ENCODE peak calls at places on chromosome 12, in nine cellular contexts. S is esophagus squamous epithelium, Q is uterus, V is A549, G is heart left ventricle, H is body of pancreas, U is sigmoid colon, W is Peyer's patch, A is right lobe of liver. R is an unnamed sample. For H3K4me1 and H3K9me3, the result is how much of the 10 kb centered on the place peaks cover.

GRCh38 chr12:58148976-58149375 is 207.6 kb downstream of the ATP23 start:
- DNase-seq in U (no peak), Q (no peak), H (no peak), S (no peak), A (no peak), V (no peak), G (no peak), W (no peak), R (no peak)

GRCh38 chr12:32666510-32666909 is 12.6 kb upstream of the DNM1L start:
- DNase-seq in G (no peak), S (no peak), U (no peak), H (no peak), A (no peak), V (no peak), Q (no peak), W (no peak), R (no peak)

GRCh38 chr12:77229640-77230442 is 164.5 kb upstream of the E2F7 start:
- DNase-seq in S (no peak), G (no peak), V (no peak), Q (no peak), W (no peak), H (no peak), U (no peak), A (no peak), R (no peak)

GRCh38 chr12:87120440-87120839 is 864.2 kb upstream of the MGAT4C start:
- DNase-seq in W (no peak), V (peak), Q (no peak), G (no peak), U (no peak), H (no peak), S (no peak), A (no peak), R (no peak)

GRCh38 chr12:69898236-69898635 is 73.2 kb downstream of the MYRFL start:
- DNase-seq in W (no peak), V (no peak), U (no peak), G (no peak), A (no peak), H (no peak), S (no peak), Q (no peak), R (no peak)

GRCh38 chr12:88944403-88944802 is 364.1 kb upstream of the KITLG start:
- DNase-seq in Q (no peak), V (peak), S (no peak), U (no peak), W (no peak), A (no peak), H (no peak), G (no peak), R (no peak)

GRCh38 chr12:33650832-33651231 is 211.2 kb upstream of the SYT10 start:
- DNase-seq in W (no peak), Q (no peak), G (no peak), U (no peak), H (no peak), S (no peak), A (no peak), V (no peak), R (no peak)

GRCh38 chr12:111488271-111488670 is 82.5 kb downstream of the SH2B3 start:
- DNase-seq in H (no peak), V (no peak), W (no peak), U (no peak), A (no peak), S (no peak), Q (peak), G (no peak), R (no peak)

GRCh38 chr12:13950502-13950901 is 30.9 kb downstream of the GRIN2B start:
- DNase-seq in S (no peak), H (no peak), V (peak), Q (no peak), A (no peak), U (no peak), G (no peak), W (no peak), R (no peak)

GRCh38 chr12:106128526-106129430 is 10.0 kb downstream of the NUAK1 start:
- DNase-seq in V (no peak), A (no peak), Q (no peak), S (no peak), W (no peak), H (no peak), U (no peak), G (no peak), R (no peak)

GRCh38 chr12:117718141-117718540 is 250.6 kb downstream of the KSR2 start:
- DNase-seq in A (no peak), Q (no peak), W (no peak), H (no peak), U (no peak), V (no peak), G (no peak), S (no peak), R (no peak)

GRCh38 chr12:80064269-80064668 is 35.1 kb upstream of the OTOGL start:
- DNase-seq in V (no peak), H (no peak), G (no peak), A (no peak), Q (no peak), W (no peak), U (no peak), S (no peak), R (no peak)

GRCh38 chr12:115511971-115512370 is 765.5 kb downstream of the MED13L start:
- DNase-seq in U (no peak), H (no peak), Q (no peak), S (no peak), V (no peak), G (no peak), A (no peak), W (no peak), R (no peak)

GRCh38 chr12:116798719-116799118 is 60.6 kb downstream of the RNFT2 start:
- DNase-seq in S (no peak), G (no peak), V (no peak), U (no peak), H (no peak), A (no peak), Q (no peak), W (no peak), R (no peak)

GRCh38 chr12:12975322-12976077 is 23.5 kb upstream of the GPRC5D start:
- DNase-seq in V (peak), S (no peak), U (no peak), A (no peak), Q (no peak), G (no peak), H (no peak), W (no peak), R (peak)

GRCh38 chr12:96336489-96336888 is 63.8 kb downstream of the CDK17 start:
- DNase-seq in A (no peak), V (no peak), Q (no peak), S (no peak), G (no peak), U (no peak), H (no peak), W (no peak), R (no peak)

GRCh38 chr12:63889236-63889635 is 44.7 kb downstream of the SRGAP1 start:
- DNase-seq in Q (no peak), W (no peak), H (no peak), U (no peak), A (no peak), G (no peak), S (no peak), V (peak), R (no peak)

GRCh38 chr12:94109154-94109553 is 39.2 kb upstream of the PLXNC1 start:
- DNase-seq in H (no peak), A (no peak), W (no peak), Q (no peak), V (no peak), U (no peak), S (no peak), G (no peak), R (no peak)

GRCh38 chr12:57852620-57853509 is 6.3 kb upstream of the CTDSP2 start:
- DNase-seq in A (no peak), G (peak), U (peak), Q (peak), W (no peak), S (no peak), V (no peak), H (no peak), R (no peak)

GRCh38 chr12:130650131-130650530 is 66.0 kb downstream of the RIMBP2 start:
- DNase-seq in W (no peak), G (no peak), H (no peak), S (no peak), A (no peak), Q (no peak), U (peak), V (no peak), R (no peak)
- H3K4me1 ChIP-seq in W (under half), G (under half), H (under half), S (under half), A (under half), Q (under half), U (under half), V (under half), R (under half)

DNA sequence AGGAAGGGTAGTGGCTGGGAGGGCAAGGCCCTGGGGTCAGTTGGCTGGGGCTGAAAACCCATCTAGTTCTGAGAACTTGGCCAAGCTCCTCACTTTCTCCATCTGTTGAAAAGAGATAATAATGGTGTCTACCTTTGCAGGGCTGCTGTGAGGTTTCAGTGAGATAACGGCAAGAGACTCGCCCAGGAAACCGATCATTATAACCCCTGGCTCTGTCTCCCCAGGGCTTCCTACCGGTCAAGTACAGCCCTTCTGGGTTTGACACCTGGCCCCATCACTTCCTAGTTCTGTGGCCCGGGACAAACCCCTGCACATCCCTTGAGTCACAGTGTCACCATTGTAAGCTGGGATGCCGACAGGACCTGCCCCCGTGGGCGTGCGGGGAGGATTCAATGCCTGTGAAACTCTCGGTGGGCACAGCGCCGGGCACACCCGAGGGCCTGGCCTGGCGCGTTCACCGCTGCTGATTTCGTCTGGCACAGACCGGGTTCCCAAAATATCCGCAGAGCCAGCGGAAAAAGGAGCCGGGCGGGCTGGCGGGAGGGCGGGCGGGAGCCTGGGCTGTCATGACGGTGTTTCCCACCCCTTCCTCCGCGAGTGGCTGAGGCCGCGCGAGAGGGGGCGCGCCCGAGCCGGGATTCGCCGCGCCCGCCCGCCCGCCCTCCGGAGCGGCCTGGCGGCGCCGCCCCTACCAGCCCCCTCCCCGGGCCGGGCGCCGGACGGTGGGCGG is 4.5 kb downstream of the KMT5A start:
- DNase-seq in S (no peak), Q (peak), H (peak), U (peak), A (peak), V (peak), G (peak), W (peak), R (peak)
- TF ChIP-seq POLR2A in S (peak), Q (peak), H (no peak), U (no peak), A (no peak), V (no peak), G (no peak), W (no peak), R (no peak)

DNA sequence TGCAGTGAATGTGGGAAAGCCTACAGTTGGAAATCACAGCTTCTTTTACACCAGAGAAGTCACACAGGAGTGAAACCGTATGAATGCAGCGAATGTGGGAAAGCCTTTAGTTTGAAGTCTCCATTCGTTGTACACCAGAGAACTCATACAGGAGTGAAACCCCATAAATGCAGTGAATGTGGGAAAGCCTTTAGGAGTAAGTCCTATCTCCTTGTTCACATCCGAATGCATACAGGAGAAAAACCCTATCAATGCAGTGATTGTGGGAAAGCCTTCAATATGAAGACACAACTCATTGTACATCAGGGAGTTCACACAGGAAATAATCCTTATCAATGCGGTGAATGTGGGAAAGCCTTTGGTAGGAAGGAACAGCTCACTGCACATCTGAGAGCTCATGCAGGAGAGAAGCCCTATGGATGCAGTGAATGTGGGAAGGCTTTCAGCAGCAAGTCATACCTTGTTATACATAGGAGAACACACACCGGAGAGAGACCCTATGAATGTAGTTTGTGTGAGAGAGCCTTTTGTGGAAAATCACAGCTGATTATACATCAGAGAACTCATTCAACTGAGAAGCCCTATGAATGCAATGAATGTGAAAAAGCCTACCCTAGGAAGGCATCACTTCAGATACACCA is 24.6 kb downstream of the ZNF26 start:
- DNase-seq in U (no peak), G (no peak), A (no peak), W (no peak), V (peak), H (no peak), S (no peak), Q (no peak), R (no peak)
- H3K9me3 ChIP-seq in U (under half), G (half or more), A (under half), W (half or more), V (half or more), H (under half), S (half or more), Q (under half), R (under half)

GRCh38 chr12:129687731-129688130 is 216.1 kb downstream of the TMEM132D start:
- DNase-seq in V (no peak), S (no peak), A (no peak), W (no peak), Q (no peak), U (no peak), G (no peak), H (no peak), R (no peak)
- H3K4me1 ChIP-seq in V (under half), S (under half), A (under half), W (under half), Q (under half), U (under half), G (under half), H (under half), R (under half)

GRCh38 chr12:121432740-121433476 is 33.0 kb downstream of the RNF34 start:
- DNase-seq in A (no peak), W (no peak), H (no peak), Q (no peak), G (no peak), V (no peak), U (no peak), S (no peak), R (no peak)
- TF ChIP-seq POLR2A in A (no peak), W (no peak), H (no peak), Q (no peak), G (no peak), V (no peak), U (no peak), S (no peak), R (no peak)

R was measured in adrenal gland.